ENCODE peak calls at places on chromosome 11, in eight cellular contexts. F is NCI-H187 treated with DMSO at 0.1 percent for 48 hours, U is heart right ventricle, C is astrocyte of the spinal cord, S is COLO829, Y is mucosa of gallbladder, J is nephron progenitor cell, I is fibroblast of the conjunctiva. N is an unnamed sample.

GRCh38 chr11:18046116-18046777 is at the start of gene TPH1:
- DNase-seq in F (no peak), U (peak), C (peak), S (peak), Y (peak), J (peak), I (no peak), N (no peak)

GRCh38 chr11:45786272-45786671 is 18.7 kb upstream of the SLC35C1 start:
- DNase-seq in F (no peak), U (no peak), C (no peak), S (no peak), Y (no peak), J (no peak), I (no peak), N (no peak)

GRCh38 chr11:65611758-65612603 is 2.0 kb downstream of the MAP3K11 start:
- DNase-seq in F (no peak), U (no peak), C (peak), S (no peak), Y (no peak), J (no peak), I (no peak), N (no peak)

GRCh38 chr11:12963789-12964536 is 45.2 kb upstream of the RASSF10 start:
- DNase-seq in F (no peak), U (peak), C (peak), S (peak), Y (peak), J (peak), I (peak), N (peak)

GRCh38 chr11:32088117-32088941 is 2.5 kb upstream of the RCN1 start:
- DNase-seq in F (no peak), U (peak), C (peak), S (peak), Y (peak), J (no peak), I (peak), N (no peak)

GRCh38 chr11:57429946-57430345 is 3.0 kb upstream of the SLC43A3 start:
- DNase-seq in F (no peak), U (no peak), C (no peak), S (no peak), Y (no peak), J (no peak), I (no peak), N (no peak)

GRCh38 chr11:58530236-58530635 is 22.3 kb upstream of the OR5B21 start:
- DNase-seq in F (no peak), U (no peak), C (no peak), S (no peak), Y (no peak), J (no peak), I (no peak), N (no peak)

GRCh38 chr11:135069884-135070283 is 657.8 kb upstream of the B3GAT1 start:
- DNase-seq in F (no peak), U (no peak), C (no peak), S (no peak), Y (no peak), J (no peak), I (no peak), N (no peak)

GRCh38 chr11:77121096-77121640 is 6.9 kb upstream of the MYO7A start:
- DNase-seq in F (no peak), U (no peak), C (no peak), S (no peak), Y (no peak), J (no peak), I (no peak), N (peak)

GRCh38 chr11:36885154-36885553 is 287.1 kb upstream of the RAG2 start:
- DNase-seq in F (no peak), U (no peak), C (no peak), S (no peak), Y (no peak), J (no peak), I (no peak), N (no peak)

GRCh38 chr11:115874843-115875242 is 370.6 kb upstream of the CADM1 start:
- DNase-seq in F (no peak), U (no peak), C (no peak), S (no peak), Y (no peak), J (no peak), I (no peak), N (no peak)

GRCh38 chr11:7079545-7080135 is 9.2 kb upstream of the RBMXL2 start:
- DNase-seq in F (no peak), U (no peak), C (no peak), S (no peak), Y (no peak), J (no peak), I (no peak), N (no peak)

GRCh38 chr11:10648896-10649295 is 44.7 kb downstream of the IRAG1 start:
- DNase-seq in F (no peak), U (no peak), C (no peak), S (no peak), Y (no peak), J (no peak), I (no peak), N (no peak)

GRCh38 chr11:94845622-94846021 is 77.5 kb downstream of the AMOTL1 start:
- DNase-seq in F (no peak), U (no peak), C (peak), S (no peak), Y (peak), J (no peak), I (no peak), N (no peak)

GRCh38 chr11:48080301-48080861 is 100.0 kb downstream of the PTPRJ start:
- DNase-seq in F (no peak), U (no peak), C (no peak), S (no peak), Y (no peak), J (no peak), I (no peak), N (no peak)

GRCh38 chr11:126109941-126110731 is 47.5 kb upstream of the CDON start:
- DNase-seq in F (no peak), U (peak), C (peak), S (no peak), Y (no peak), J (no peak), I (no peak), N (no peak)

GRCh38 chr11:71979582-71979981 is 19.1 kb upstream of the IL18BP start:
- DNase-seq in F (no peak), U (no peak), C (no peak), S (no peak), Y (no peak), J (no peak), I (no peak), N (no peak)

GRCh38 chr11:114169321-114169749 is 109.8 kb downstream of the ZBTB16 start:
- DNase-seq in F (no peak), U (no peak), C (no peak), S (no peak), Y (no peak), J (no peak), I (no peak), N (no peak)

GRCh38 chr11:33912405-33913361 is 20.8 kb upstream of the LMO2 start:
- DNase-seq in F (no peak), U (no peak), C (peak), S (peak), Y (no peak), J (no peak), I (peak), N (no peak)

GRCh38 chr11:57410287-57410686 is 16.6 kb downstream of the SLC43A3 start:
- DNase-seq in F (no peak), U (no peak), C (peak), S (no peak), Y (no peak), J (no peak), I (peak), N (no peak)

GRCh38 chr11:76803811-76804600 is 20.9 kb downstream of the TSKU start:
- DNase-seq in F (no peak), U (no peak), C (no peak), S (no peak), Y (peak), J (no peak), I (no peak), N (no peak)

GRCh38 chr11:128587415-128587814 is at the start of gene ETS1:
- DNase-seq in F (no peak), U (no peak), C (peak), S (peak), Y (no peak), J (no peak), I (no peak), N (no peak)

GRCh38 chr11:3170756-3171670 is 5.9 kb upstream of the OSBPL5 start:
- DNase-seq in F (no peak), U (no peak), C (no peak), S (no peak), Y (no peak), J (no peak), I (no peak), N (no peak)

GRCh38 chr11:33347490-33348125 is 90.4 kb downstream of the HIPK3 start:
- DNase-seq in F (no peak), U (no peak), C (no peak), S (no peak), Y (no peak), J (no peak), I (no peak), N (no peak)

GRCh38 chr11:131685906-131686305 is 315.5 kb downstream of the NTM start:
- DNase-seq in F (no peak), U (no peak), C (no peak), S (no peak), Y (no peak), J (no peak), I (no peak), N (no peak)

GRCh38 chr11:73729594-73730206 is 31.2 kb downstream of the RAB6A start:
- DNase-seq in F (no peak), U (no peak), C (no peak), S (peak), Y (no peak), J (peak), I (no peak), N (no peak)

GRCh38 chr11:725624-726202 is 19.7 kb downstream of the EPS8L2 start:
- DNase-seq in F (no peak), U (no peak), C (no peak), S (no peak), Y (no peak), J (no peak), I (no peak), N (no peak)

GRCh38 chr11:134398644-134399292 is 13.3 kb downstream of the B3GAT1 start:
- DNase-seq in F (no peak), U (no peak), C (no peak), S (no peak), Y (no peak), J (no peak), I (no peak), N (peak)

GRCh38 chr11:60776167-60776566 is 9.0 kb upstream of the MS4A10 start:
- DNase-seq in F (no peak), U (no peak), C (no peak), S (no peak), Y (no peak), J (no peak), I (no peak), N (no peak)

GRCh38 chr11:66676279-66676919 is 1.3 kb downstream of the RBM4B start:
- DNase-seq in F (no peak), U (no peak), C (no peak), S (no peak), Y (no peak), J (no peak), I (no peak), N (no peak)

GRCh38 chr11:13826505-13827278 is 135.8 kb upstream of the SPON1 start:
- DNase-seq in F (no peak), U (no peak), C (no peak), S (no peak), Y (no peak), J (no peak), I (no peak), N (no peak)

GRCh38 chr11:118051611-118052461 is 25.0 kb upstream of the TMPRSS4 start:
- DNase-seq in F (no peak), U (no peak), C (no peak), S (no peak), Y (no peak), J (no peak), I (no peak), N (no peak)

N was measured in posterior cingulate gyrus.